ENCODE peak calls at places on chromosomes 5 and 9, in seven cellular contexts. S is HL-60; J is fibroblast of mammary gland; K is CD8-positive, alpha-beta T cell; M is HFF-Myc; L is PC-9; D is kidney. I is an unnamed sample.

GRCh38 chr5:146797683-146798082 is 80.9 kb downstream of the PPP2R2B start:
- DNase-seq in S (no peak), J (no peak), K (no peak), M (no peak), L (no peak), D (no peak), I (no peak)

GRCh38 chr5:1161832-1162229 is 39.6 kb upstream of the SLC6A19 start:
- DNase-seq in S (no peak), J (no peak), K (no peak), M (no peak), L (peak), D (no peak), I (no peak)

GRCh38 chr5:169164481-169164925 is 136.4 kb downstream of the SLIT3 start:
- DNase-seq in S (no peak), J (peak), K (no peak), M (no peak), L (no peak), D (no peak), I (no peak)

GRCh38 chr5:16889972-16890519 is 46.0 kb downstream of the MYO10 start:
- DNase-seq in S (no peak), J (peak), K (no peak), M (no peak), L (peak), D (no peak), I (no peak)

GRCh38 chr5:30502277-30502676 is 691.2 kb upstream of the CDH6 start:
- DNase-seq in S (no peak), J (no peak), K (no peak), M (no peak), L (no peak), D (no peak), I (no peak)

GRCh38 chr5:96931605-96932004 is 4.3 kb upstream of the LNPEP start:
- DNase-seq in S (peak), J (no peak), K (no peak), M (no peak), L (no peak), D (no peak), I (no peak)

GRCh38 chr5:168706655-168707069 is 127.5 kb upstream of the PANK3 start:
- DNase-seq in S (peak), J (peak), K (no peak), M (no peak), L (peak), D (no peak), I (no peak)

GRCh38 chr9:135547756-135548736 is 2.1 kb downstream of the OBP2A start:
- DNase-seq in S (no peak), J (no peak), K (no peak), M (no peak), L (no peak), D (no peak), I (no peak)

GRCh38 chr9:114553202-114553601 is 34.4 kb upstream of the ATP6V1G1 start:
- DNase-seq in S (no peak), J (no peak), K (no peak), M (no peak), L (no peak), D (no peak), I (no peak)

GRCh38 chr9:38131729-38132128 is 62.7 kb upstream of the SHB start:
- DNase-seq in S (no peak), J (no peak), K (no peak), M (no peak), L (no peak), D (no peak), I (no peak)

GRCh38 chr9:99411479-99412100 is 189.5 kb downstream of the SEC61B start:
- DNase-seq in S (no peak), J (no peak), K (no peak), M (no peak), L (no peak), D (no peak), I (no peak)

GRCh38 chr5:71932131-71932635 is 175.1 kb upstream of the MAP1B start:
- DNase-seq in S (no peak), J (no peak), K (no peak), M (no peak), L (peak), D (no peak), I (no peak)

GRCh38 chr9:85514256-85514655 is 227.5 kb downstream of the AGTPBP1 start:
- DNase-seq in S (no peak), J (no peak), K (no peak), M (no peak), L (no peak), D (no peak), I (no peak)

GRCh38 chr5:169001392-169001791 is 299.5 kb downstream of the SLIT3 start:
- DNase-seq in S (no peak), J (no peak), K (no peak), M (no peak), L (no peak), D (no peak), I (no peak)

GRCh38 chr9:12923472-12924009 is 148.7 kb downstream of the LURAP1L start:
- DNase-seq in S (no peak), J (peak), K (no peak), M (peak), L (no peak), D (peak), I (no peak)

GRCh38 chr5:27124590-27124989 is 86.2 kb upstream of the CDH9 start:
- DNase-seq in S (no peak), J (peak), K (no peak), M (no peak), L (peak), D (no peak), I (no peak)

GRCh38 chr5:105882956-105883481 is 1787.7 kb downstream of the EFNA5 start:
- DNase-seq in S (no peak), J (no peak), K (no peak), M (no peak), L (peak), D (peak), I (no peak)

GRCh38 chr5:105878402-105878801 is 1792.3 kb downstream of the EFNA5 start:
- DNase-seq in S (no peak), J (no peak), K (no peak), M (no peak), L (no peak), D (no peak), I (no peak)

GRCh38 chr5:105872569-105873270 is 1798.0 kb downstream of the EFNA5 start:
- DNase-seq in S (no peak), J (no peak), K (no peak), M (no peak), L (no peak), D (peak), I (peak)

DNA sequence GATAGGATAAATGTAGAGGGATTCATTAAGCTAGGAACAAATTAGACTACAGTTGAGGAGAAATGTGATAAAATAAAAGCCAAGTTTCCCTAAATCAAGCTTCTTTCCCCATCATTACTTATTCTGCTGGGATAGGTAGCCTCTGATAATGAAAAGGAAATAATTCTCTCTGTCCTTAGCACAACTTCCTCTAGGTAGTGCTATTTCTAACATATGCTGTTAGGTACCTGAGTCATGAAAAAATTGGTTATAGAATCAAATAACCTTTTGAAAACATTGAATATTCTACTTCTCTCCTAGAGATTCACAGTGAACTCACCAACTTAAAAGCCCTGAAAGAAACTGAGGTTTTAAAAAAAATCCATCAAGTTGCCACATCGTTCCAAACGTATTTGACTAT is 1793.1 kb downstream of the EFNA5 start:
- DNase-seq in S (no peak), J (no peak), K (no peak), M (no peak), L (no peak), D (no peak), I (no peak)
- TF ChIP-seq CTCF in S (no peak), J (no peak), K (no peak), M (no peak), L (no peak), D (no peak), I (no peak)

GRCh38 chr5:88818296-88818695 is 64.7 kb downstream of the MEF2C start:
- DNase-seq in S (no peak), J (no peak), K (no peak), M (no peak), L (no peak), D (no peak), I (no peak)
- H3K4me3 ChIP-seq in S (no peak), J (no peak), K (no peak), M (no peak), L (no peak), D (no peak), I (no peak)

GRCh38 chr9:121861501-121862180 is 210.2 kb downstream of the DAB2IP start:
- DNase-seq in S (peak), J (peak), K (no peak), M (no peak), L (peak), D (no peak), I (no peak)
- TF ChIP-seq CTCF in S (no peak), J (peak), K (no peak), M (peak), L (peak), D (peak), I (no peak)

GRCh38 chr9:89535461-89535860 is 37.5 kb upstream of the SEMA4D start:
- DNase-seq in S (no peak), J (no peak), K (no peak), M (no peak), L (no peak), D (no peak), I (no peak)
- H3K4me3 ChIP-seq in S (no peak), J (no peak), K (peak), M (no peak), L (no peak), D (no peak), I (no peak)